ENCODE peak calls at places on chromosomes 6 and 20, in ten cellular contexts. One of them, this sample, is unnamed.
A peak's percentile ranks its signal among the peaks of the same experiment; 100 is the strongest.

GRCh38 chr6:166989427-166990034 is 9.7 kb upstream of the CEP43 start:
- DNase-seq in H9: no peak
- DNase-seq in IMR-90: peak; percentile 49
- DNase-seq in mesendoderm: peak; percentile 42
- DNase-seq in mesenchymal stem cell: peak; percentile 61
- DNase-seq in PC-9: no peak
- DNase-seq in hepatocyte: peak; percentile 36
- DNase-seq in PC-3: peak; percentile 46
- DNase-seq in HCT116: no peak
- DNase-seq in H1: no peak
- DNase-seq in this sample: peak; percentile 11

GRCh38 chr6:169959129-169960002 is 207.9 kb downstream of the ERMARD start:
- DNase-seq in hepatocyte: no peak
- DNase-seq in IMR-90: no peak
- DNase-seq in HCT116: no peak
- DNase-seq in mesenchymal stem cell: no peak
- DNase-seq in PC-3: no peak
- DNase-seq in H9: peak; percentile 38
- DNase-seq in H1: no peak
- DNase-seq in PC-9: no peak
- DNase-seq in mesendoderm: no peak
- DNase-seq in this sample: peak; percentile 70

GRCh38 chr6:154157082-154157481 is 118.0 kb downstream of the OPRM1 start:
- DNase-seq in IMR-90: no peak
- DNase-seq in mesendoderm: no peak
- DNase-seq in PC-9: no peak
- DNase-seq in H9: no peak
- DNase-seq in H1: no peak
- DNase-seq in HCT116: no peak
- DNase-seq in hepatocyte: no peak
- DNase-seq in mesenchymal stem cell: no peak
- DNase-seq in PC-3: no peak
- DNase-seq in this sample: peak; percentile 57

GRCh38 chr6:66336171-66336570 is 629.1 kb upstream of the EYS start:
- DNase-seq in hepatocyte: no peak
- DNase-seq in H9: no peak
- DNase-seq in IMR-90: no peak
- DNase-seq in PC-9: no peak
- DNase-seq in PC-3: no peak
- DNase-seq in mesendoderm: no peak
- DNase-seq in HCT116: no peak
- DNase-seq in mesenchymal stem cell: no peak
- DNase-seq in H1: no peak
- DNase-seq in this sample: no peak

GRCh38 chr6:12092762-12093161 is 80.7 kb downstream of the HIVEP1 start:
- DNase-seq in mesenchymal stem cell: no peak
- DNase-seq in IMR-90: peak; percentile 34
- DNase-seq in H9: no peak
- DNase-seq in PC-9: no peak
- DNase-seq in PC-3: no peak
- DNase-seq in hepatocyte: no peak
- DNase-seq in HCT116: no peak
- DNase-seq in mesendoderm: peak; percentile 33
- DNase-seq in H1: no peak
- DNase-seq in this sample: no peak

GRCh38 chr20:33169176-33169794 is 1.3 kb downstream of the BPIFA2 start:
- DNase-seq in HCT116: no peak
- DNase-seq in H9: no peak
- DNase-seq in H1: no peak
- DNase-seq in hepatocyte: no peak
- DNase-seq in PC-3: peak; percentile 61
- DNase-seq in mesenchymal stem cell: no peak
- DNase-seq in PC-9: no peak
- DNase-seq in mesendoderm: peak; percentile 36
- DNase-seq in IMR-90: no peak
- DNase-seq in this sample: peak; percentile 31

GRCh38 chr20:40980106-40980827 is 48.4 kb upstream of the TOP1 start:
- DNase-seq in H9: no peak
- DNase-seq in hepatocyte: no peak
- DNase-seq in mesenchymal stem cell: peak; percentile 69
- DNase-seq in PC-3: no peak
- DNase-seq in H1: no peak
- DNase-seq in mesendoderm: no peak
- DNase-seq in IMR-90: no peak
- DNase-seq in HCT116: no peak
- DNase-seq in PC-9: no peak
- DNase-seq in this sample: peak; percentile 23

GRCh38 chr6:44672838-44673237 is 285.3 kb downstream of the CDC5L start:
- DNase-seq in H9: peak; percentile 27
- DNase-seq in IMR-90: no peak
- DNase-seq in mesendoderm: peak; percentile 68
- DNase-seq in H1: no peak
- DNase-seq in hepatocyte: no peak
- DNase-seq in PC-9: peak; percentile 85
- DNase-seq in PC-3: peak; percentile 93
- DNase-seq in mesenchymal stem cell: no peak
- DNase-seq in HCT116: no peak
- DNase-seq in this sample: no peak

GRCh38 chr6:8166156-8166555 is 63.8 kb upstream of the EEF1E1 start:
- DNase-seq in PC-9: no peak
- DNase-seq in IMR-90: no peak
- DNase-seq in PC-3: no peak
- DNase-seq in H1: no peak
- DNase-seq in mesenchymal stem cell: no peak
- DNase-seq in HCT116: no peak
- DNase-seq in H9: no peak
- DNase-seq in hepatocyte: no peak
- DNase-seq in mesendoderm: no peak
- DNase-seq in this sample: no peak

GRCh38 chr6:44254957-44255808 is 2.1 kb downstream of the SLC35B2 start:
- DNase-seq in PC-9: peak; percentile 20
- DNase-seq in IMR-90: no peak
- DNase-seq in mesendoderm: peak; percentile 41
- DNase-seq in H9: peak; percentile 72
- DNase-seq in mesenchymal stem cell: no peak
- DNase-seq in H1: no peak
- DNase-seq in hepatocyte: no peak
- DNase-seq in PC-3: peak; percentile 35
- DNase-seq in HCT116: no peak
- DNase-seq in this sample: peak; percentile 41

GRCh38 chr6:11432713-11433450 is 104.7 kb upstream of the TMEM170B start:
- DNase-seq in PC-3: peak; percentile 93
- DNase-seq in mesenchymal stem cell: peak; percentile 80
- DNase-seq in IMR-90: peak; percentile 77
- DNase-seq in hepatocyte: no peak
- DNase-seq in H9: no peak
- DNase-seq in PC-9: no peak
- DNase-seq in H1: no peak
- DNase-seq in mesendoderm: no peak
- DNase-seq in HCT116: no peak
- DNase-seq in this sample: no peak

GRCh38 chr6:139659196-139659595 is 284.7 kb upstream of the CITED2 start:
- DNase-seq in PC-9: no peak
- DNase-seq in IMR-90: no peak
- DNase-seq in HCT116: no peak
- DNase-seq in hepatocyte: no peak
- DNase-seq in H1: no peak
- DNase-seq in PC-3: peak; percentile 17
- DNase-seq in H9: no peak
- DNase-seq in mesendoderm: no peak
- DNase-seq in mesenchymal stem cell: no peak
- DNase-seq in this sample: no peak

GRCh38 chr6:35042451-35042850 is 98.7 kb downstream of the TCP11 start:
- DNase-seq in H1: no peak
- DNase-seq in HCT116: no peak
- DNase-seq in IMR-90: no peak
- DNase-seq in hepatocyte: no peak
- DNase-seq in mesenchymal stem cell: no peak
- DNase-seq in mesendoderm: no peak
- DNase-seq in H9: no peak
- DNase-seq in PC-3: no peak
- DNase-seq in PC-9: no peak
- DNase-seq in this sample: no peak

DNA sequence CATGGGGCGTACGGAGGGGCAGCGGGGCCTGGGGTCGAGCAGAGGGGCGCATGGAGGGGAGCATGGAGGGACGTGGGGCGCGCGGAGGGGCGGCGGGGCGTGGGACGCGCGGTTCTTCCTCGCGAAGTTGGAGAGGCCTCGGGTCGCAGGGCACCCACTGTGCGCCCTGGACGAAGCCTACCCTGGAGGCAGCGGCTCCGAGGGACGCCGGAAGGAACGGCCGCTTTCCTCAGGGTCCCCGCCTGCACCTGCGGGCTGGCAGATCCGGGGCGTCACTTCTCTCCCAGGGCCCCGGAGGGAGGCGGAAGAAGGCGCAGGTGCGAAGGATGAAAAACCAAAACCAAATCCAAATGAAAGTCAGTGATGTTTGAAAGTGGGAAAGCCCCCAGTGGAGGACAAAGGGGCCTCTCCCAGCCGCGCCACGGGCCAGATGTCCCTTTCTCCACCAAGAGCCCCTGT is 142.1 kb upstream of the PDE10A start:
- DNase-seq in hepatocyte: no peak
- DNase-seq in PC-9: no peak
- DNase-seq in PC-3: no peak
- DNase-seq in H1: no peak
- DNase-seq in H9: no peak
- DNase-seq in mesenchymal stem cell: no peak
- DNase-seq in HCT116: no peak
- DNase-seq in IMR-90: no peak
- DNase-seq in mesendoderm: no peak
- DNase-seq in this sample: no peak
- H3K4me2 ChIP-seq in hepatocyte: peak overlapping the region; percentile 88
- H3K4me2 ChIP-seq in PC-9: no peak overlapping the region
- H3K4me2 ChIP-seq in PC-3: no peak overlapping the region
- H3K4me2 ChIP-seq in H1: peak overlapping the region; percentile 64
- H3K4me2 ChIP-seq in H9: peak overlapping the region; percentile 65
- H3K4me2 ChIP-seq in mesenchymal stem cell: peak overlapping the region; percentile 99
- H3K4me2 ChIP-seq in HCT116: no peak overlapping the region
- H3K4me2 ChIP-seq in IMR-90: peak overlapping the region; percentile 29
- H3K4me2 ChIP-seq in mesendoderm: peak overlapping the region; percentile 54
- H3K4me2 ChIP-seq in this sample: no peak overlapping the region

GRCh38 chr20:47612670-47613069 is 111.0 kb downstream of the NCOA3 start:
- DNase-seq in H9: no peak
- DNase-seq in PC-3: no peak
- DNase-seq in IMR-90: no peak
- DNase-seq in mesenchymal stem cell: no peak
- DNase-seq in HCT116: no peak
- DNase-seq in mesendoderm: no peak
- DNase-seq in H1: no peak
- DNase-seq in PC-9: no peak
- DNase-seq in hepatocyte: no peak
- DNase-seq in this sample: no peak

GRCh38 chr20:47610945-47611250 is 109.2 kb downstream of the NCOA3 start:
- DNase-seq in mesendoderm: no peak
- DNase-seq in H9: no peak
- DNase-seq in PC-3: no peak
- DNase-seq in HCT116: no peak
- DNase-seq in mesenchymal stem cell: no peak
- DNase-seq in IMR-90: no peak
- DNase-seq in hepatocyte: no peak
- DNase-seq in PC-9: no peak
- DNase-seq in H1: no peak
- DNase-seq in this sample: no peak

GRCh38 chr20:47610247-47610944 is 108.7 kb downstream of the NCOA3 start:
- DNase-seq in IMR-90: peak; percentile 92
- DNase-seq in HCT116: peak; percentile 71
- DNase-seq in H1: no peak
- DNase-seq in mesenchymal stem cell: peak; percentile 94
- DNase-seq in H9: no peak
- DNase-seq in PC-9: peak; percentile 35
- DNase-seq in mesendoderm: peak; percentile 51
- DNase-seq in PC-3: peak; percentile 81
- DNase-seq in hepatocyte: peak; percentile 45
- DNase-seq in this sample: peak; percentile 32

GRCh38 chr20:47614703-47615309 is 113.1 kb downstream of the NCOA3 start:
- DNase-seq in IMR-90: no peak
- DNase-seq in hepatocyte: no peak
- DNase-seq in mesendoderm: no peak
- DNase-seq in PC-3: no peak
- DNase-seq in H1: no peak
- DNase-seq in H9: no peak
- DNase-seq in HCT116: no peak
- DNase-seq in mesenchymal stem cell: no peak
- DNase-seq in PC-9: no peak
- DNase-seq in this sample: no peak

GRCh38 chr20:47611785-47612184 is 110.1 kb downstream of the NCOA3 start:
- DNase-seq in HCT116: no peak
- DNase-seq in H9: no peak
- DNase-seq in hepatocyte: no peak
- DNase-seq in PC-9: no peak
- DNase-seq in H1: no peak
- DNase-seq in PC-3: no peak
- DNase-seq in mesenchymal stem cell: no peak
- DNase-seq in IMR-90: no peak
- DNase-seq in mesendoderm: no peak
- DNase-seq in this sample: no peak
- H3K4me2 ChIP-seq in HCT116: no peak overlapping the region
- H3K4me2 ChIP-seq in H9: no peak overlapping the region
- H3K4me2 ChIP-seq in hepatocyte: no peak overlapping the region
- H3K4me2 ChIP-seq in PC-9: no peak overlapping the region
- H3K4me2 ChIP-seq in H1: no peak overlapping the region
- H3K4me2 ChIP-seq in PC-3: no peak overlapping the region
- H3K4me2 ChIP-seq in mesenchymal stem cell: no peak overlapping the region
- H3K4me2 ChIP-seq in IMR-90: no peak overlapping the region
- H3K4me2 ChIP-seq in mesendoderm: no peak overlapping the region
- H3K4me2 ChIP-seq in this sample: no peak overlapping the region

GRCh38 chr6:36771145-36771544 is 68.1 kb downstream of the CPNE5 start:
- DNase-seq in H1: no peak
- DNase-seq in hepatocyte: no peak
- DNase-seq in IMR-90: no peak
- DNase-seq in mesenchymal stem cell: no peak
- DNase-seq in mesendoderm: no peak
- DNase-seq in H9: no peak
- DNase-seq in PC-9: no peak
- DNase-seq in PC-3: no peak
- DNase-seq in HCT116: no peak
- DNase-seq in this sample: no peak
- H3K4me2 ChIP-seq in H1: no peak overlapping the region
- H3K4me2 ChIP-seq in hepatocyte: no peak overlapping the region
- H3K4me2 ChIP-seq in IMR-90: no peak overlapping the region
- H3K4me2 ChIP-seq in mesenchymal stem cell: no peak overlapping the region
- H3K4me2 ChIP-seq in mesendoderm: no peak overlapping the region
- H3K4me2 ChIP-seq in H9: no peak overlapping the region
- H3K4me2 ChIP-seq in PC-9: no peak overlapping the region
- H3K4me2 ChIP-seq in PC-3: no peak overlapping the region
- H3K4me2 ChIP-seq in HCT116: no peak overlapping the region
- H3K4me2 ChIP-seq in this sample: no peak overlapping the region

DNA sequence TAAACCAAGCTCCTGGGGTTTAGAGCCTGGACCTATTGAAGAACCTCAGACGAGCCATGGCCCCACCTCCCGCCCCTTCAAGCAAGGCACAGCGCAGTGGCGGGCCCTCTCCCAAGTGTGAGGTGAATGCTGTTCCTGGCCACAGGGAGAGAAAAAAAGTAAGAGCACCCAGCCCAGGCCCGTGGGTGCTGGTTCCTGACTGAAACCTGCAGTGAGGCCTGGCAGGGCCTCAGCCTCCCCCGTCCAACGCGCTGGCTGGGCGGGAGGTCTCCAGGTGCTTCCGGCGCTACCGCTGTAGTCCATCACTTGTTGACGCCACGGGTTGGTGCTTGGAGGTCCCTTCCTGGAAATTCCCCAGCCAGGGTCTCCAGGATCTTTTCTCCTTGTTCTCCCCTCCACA is 5.5 kb upstream of the FAM83C start:
- DNase-seq in mesendoderm: no peak
- DNase-seq in hepatocyte: peak; percentile 3
- DNase-seq in HCT116: no peak
- DNase-seq in PC-9: no peak
- DNase-seq in H9: no peak
- DNase-seq in H1: no peak
- DNase-seq in IMR-90: no peak
- DNase-seq in mesenchymal stem cell: no peak
- DNase-seq in PC-3: no peak
- DNase-seq in this sample: no peak
- H3K4me2 ChIP-seq in mesendoderm: no peak overlapping the region
- H3K4me2 ChIP-seq in hepatocyte: no peak overlapping the region
- H3K4me2 ChIP-seq in HCT116: peak overlapping the region; percentile 23
- H3K4me2 ChIP-seq in PC-9: no peak overlapping the region
- H3K4me2 ChIP-seq in H9: no peak overlapping the region
- H3K4me2 ChIP-seq in H1: no peak overlapping the region
- H3K4me2 ChIP-seq in IMR-90: no peak overlapping the region
- H3K4me2 ChIP-seq in mesenchymal stem cell: no peak overlapping the region
- H3K4me2 ChIP-seq in PC-3: no peak overlapping the region
- H3K4me2 ChIP-seq in this sample: no peak overlapping the region

This sample was measured in MM.1S.